ENCODE peak calls at places on chromosomes 6 and 20, in seven cellular contexts. A is GM23338, R is SK-N-SH, Y is HCT116, N is OCI-LY7, O is hepatocyte, I is neural progenitor cell. L is an unnamed sample.

GRCh38 chr20:57504411-57504810 is 20.5 kb downstream of the CTCFL start:
- DNase-seq in A (no peak), R (no peak), Y (no peak), N (no peak), O (no peak), I (no peak), L (no peak)

GRCh38 chr20:21512634-21513180 is 1.2 kb downstream of the NKX2-2 start:
- DNase-seq in A (no peak), R (peak; percentile 50), Y (no peak), N (no peak), O (no peak), I (peak; percentile 42), L (no peak)

GRCh38 chr6:97669191-97669651 is 386.2 kb upstream of the MMS22L start:
- DNase-seq in A (peak; percentile 47), R (peak; percentile 15), Y (no peak), N (no peak), O (peak; percentile 3), I (peak; percentile 62), L (no peak)

GRCh38 chr20:58349586-58349985 is 39.4 kb upstream of the VAPB start:
- DNase-seq in A (no peak), R (peak; percentile 9), Y (no peak), N (no peak), O (no peak), I (no peak), L (no peak)

GRCh38 chr6:37673436-37673835 is 24.2 kb downstream of the MDGA1 start:
- DNase-seq in A (no peak), R (no peak), Y (no peak), N (no peak), O (no peak), I (no peak), L (no peak)

GRCh38 chr6:12507641-12508040 is 208.9 kb upstream of the PHACTR1 start:
- DNase-seq in A (peak; percentile 14), R (no peak), Y (no peak), N (no peak), O (no peak), I (no peak), L (no peak)

GRCh38 chr6:56852611-56853010 is 102.3 kb upstream of the BEND6 start:
- DNase-seq in A (peak; percentile 34), R (no peak), Y (no peak), N (no peak), O (no peak), I (peak; percentile 60), L (no peak)

GRCh38 chr6:11729083-11729482 is 49.5 kb downstream of the ADTRP start:
- DNase-seq in A (no peak), R (no peak), Y (no peak), N (no peak), O (no peak), I (no peak), L (no peak)

GRCh38 chr6:170295519-170296422 is 4.9 kb upstream of the DLL1 start:
- DNase-seq in A (peak; percentile 95), R (peak; percentile 78), Y (no peak), N (peak; percentile 20), O (peak; percentile 63), I (peak; percentile 95), L (peak; percentile 7)

GRCh38 chr20:63337786-63338420 is 23.2 kb downstream of the CHRNA4 start:
- DNase-seq in A (no peak), R (no peak), Y (no peak), N (no peak), O (no peak), I (no peak), L (no peak)

GRCh38 chr6:108768176-108768555 is 80.1 kb upstream of the ARMC2 start:
- DNase-seq in A (no peak), R (no peak), Y (no peak), N (no peak), O (no peak), I (peak; percentile 85), L (peak; percentile 15)

GRCh38 chr20:3251806-3252205 is 12.8 kb upstream of the SLC4A11 start:
- DNase-seq in A (no peak), R (no peak), Y (no peak), N (no peak), O (no peak), I (no peak), L (no peak)

GRCh38 chr20:3247638-3248037 is 8.6 kb upstream of the SLC4A11 start:
- DNase-seq in A (peak; percentile 20), R (no peak), Y (no peak), N (no peak), O (no peak), I (no peak), L (no peak)

GRCh38 chr20:3248993-3249347 is 10.0 kb upstream of the SLC4A11 start:
- DNase-seq in A (no peak), R (no peak), Y (no peak), N (no peak), O (no peak), I (no peak), L (no peak)

GRCh38 chr20:3248167-3248992 is 9.4 kb upstream of the SLC4A11 start:
- DNase-seq in A (peak; percentile 87), R (no peak), Y (no peak), N (no peak), O (peak; percentile 39), I (peak; percentile 83), L (no peak)

GRCh38 chr20:3250091-3250504 is 11.1 kb upstream of the SLC4A11 start:
- DNase-seq in A (peak; percentile 95), R (no peak), Y (no peak), N (no peak), O (no peak), I (peak; percentile 67), L (no peak)
- TF ChIP-seq EZH2phosphoT487 in A (no peak), R (no peak), Y (no peak), N (no peak), O (no peak), I (no peak), L (no peak)

GRCh38 chr20:49381558-49382493 is 100.6 kb downstream of the KCNB1 start:
- DNase-seq in A (no peak), R (peak; percentile 72), Y (peak; percentile 33), N (no peak), O (peak; percentile 18), I (no peak), L (no peak)

GRCh38 chr20:49384437-49385434 is 97.7 kb downstream of the KCNB1 start:
- DNase-seq in A (peak; percentile 98), R (peak; percentile 64), Y (peak; percentile 53), N (peak; percentile 72), O (peak; percentile 84), I (peak; percentile 99), L (peak; percentile 45)

GRCh38 chr20:49379338-49379737 is 101.5 kb upstream of the ZNFX1 start:
- DNase-seq in A (no peak), R (no peak), Y (no peak), N (no peak), O (no peak), I (no peak), L (no peak)

GRCh38 chr20:49377326-49377725 is 99.5 kb upstream of the ZNFX1 start:
- DNase-seq in A (no peak), R (peak; percentile 48), Y (no peak), N (no peak), O (no peak), I (no peak), L (no peak)

GRCh38 chr20:49380245-49380875 is 102.1 kb downstream of the KCNB1 start:
- DNase-seq in A (peak; percentile 82), R (no peak), Y (no peak), N (no peak), O (no peak), I (peak; percentile 50), L (no peak)
- H3K4me3 ChIP-seq in A (peak overlapping the region; percentile 48), R (no peak overlapping the region), Y (no peak overlapping the region), N (no peak overlapping the region), O (no peak overlapping the region), I (no peak overlapping the region), L (no peak overlapping the region)

GRCh38 chr20:32585011-32585518 is at the start of gene NOL4L:
- DNase-seq in A (peak; percentile 69), R (peak; percentile 81), Y (no peak), N (peak; percentile 43), O (peak; percentile 78), I (peak; percentile 82), L (no peak)
- TF ChIP-seq EZH2phosphoT487 in A (no peak), R (no peak), Y (no peak), N (no peak), O (no peak), I (no peak), L (no peak)

DNA sequence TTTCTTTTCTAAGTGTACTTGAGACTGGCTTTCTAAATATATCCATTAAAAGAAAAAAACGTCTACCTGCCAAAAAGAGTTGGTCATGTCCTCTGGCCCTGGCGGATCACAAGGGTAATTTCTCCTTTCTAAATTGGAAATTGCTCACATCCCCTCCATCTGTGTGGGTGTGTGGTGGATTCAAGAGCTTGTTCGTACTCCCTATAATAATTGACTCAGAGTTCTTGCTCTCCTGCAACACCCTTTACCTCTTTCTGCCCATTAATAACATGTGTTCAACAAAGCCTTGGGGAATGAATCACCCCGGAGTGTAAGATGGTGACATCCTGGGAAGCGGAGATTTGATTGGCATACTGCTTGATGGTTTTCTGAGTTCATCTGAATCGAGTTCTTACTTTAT is 263.8 kb downstream of the ALDH8A1 start:
- DNase-seq in A (no peak), R (no peak), Y (no peak), N (no peak), O (no peak), I (no peak), L (no peak)
- H3K4me3 ChIP-seq in A (no peak overlapping the region), R (no peak overlapping the region), Y (no peak overlapping the region), N (no peak overlapping the region), O (no peak overlapping the region), I (no peak overlapping the region), L (no peak overlapping the region)

DNA sequence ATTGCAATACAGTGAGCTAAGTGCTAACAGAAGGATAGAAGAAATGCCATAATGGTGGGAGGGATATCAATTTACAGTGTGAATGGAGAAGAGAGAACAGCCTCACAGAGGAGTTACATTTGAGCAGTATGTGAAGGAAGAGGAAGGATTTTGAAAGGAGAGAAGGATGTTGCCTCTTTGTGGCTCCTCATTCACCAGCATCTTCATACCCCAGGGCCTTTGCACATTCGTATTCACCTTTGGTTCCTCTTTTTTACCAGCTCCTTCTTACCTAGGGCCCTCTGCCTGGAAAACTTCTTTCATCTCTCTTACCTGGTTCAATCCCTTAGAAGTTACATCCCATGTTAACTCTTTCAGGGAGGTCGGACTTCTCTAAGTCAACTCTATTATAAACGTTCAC is 341.6 kb downstream of the PRL start:
- DNase-seq in A (no peak), R (no peak), Y (no peak), N (no peak), O (no peak), I (no peak), L (no peak)
- TF ChIP-seq EZH2phosphoT487 in A (no peak), R (no peak), Y (no peak), N (no peak), O (no peak), I (no peak), L (no peak)

DNA sequence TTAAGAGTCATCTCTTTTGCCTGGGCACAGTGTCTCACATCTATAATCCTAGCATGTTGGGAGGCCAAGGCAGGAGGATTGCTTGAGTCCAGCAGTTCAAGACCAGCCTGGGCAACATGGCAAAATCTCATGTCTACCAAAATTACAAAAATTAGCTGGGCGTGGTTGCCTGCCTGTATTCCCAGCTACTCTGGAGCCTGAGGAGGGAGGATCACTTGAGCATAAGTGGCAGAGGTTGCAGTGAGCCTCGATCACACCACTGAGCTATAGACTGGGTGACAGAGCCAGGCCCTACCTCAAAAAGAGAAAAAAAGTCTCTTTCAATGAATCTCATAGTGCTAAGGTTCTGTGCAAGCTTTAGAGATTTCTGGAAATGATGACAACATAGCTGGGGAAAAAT is 1.5 kb downstream of the HLA-DRB1 start:
- DNase-seq in A (no peak), R (no peak), Y (no peak), N (no peak), O (no peak), I (no peak), L (no peak)
- H3K4me3 ChIP-seq in A (no peak overlapping the region), R (no peak overlapping the region), Y (no peak overlapping the region), N (peak overlapping the region; percentile 68), O (no peak overlapping the region), I (no peak overlapping the region), L (no peak overlapping the region)

GRCh38 chr6:66161546-66162108 is 454.6 kb upstream of the EYS start:
- DNase-seq in A (peak; percentile 34), R (no peak), Y (no peak), N (no peak), O (no peak), I (no peak), L (no peak)
- TF ChIP-seq EZH2phosphoT487 in A (no peak), R (no peak), Y (no peak), N (no peak), O (no peak), I (no peak), L (no peak)